ENCODE peak calls at places on chromosomes 3 and 15, in six cellular contexts. K is type B pancreatic cell, L is amniotic stem cell, A is A172, U is mesothelial cell of epicardium, F is HT-29. B is an unnamed sample.

GRCh38 chr3:134667956-134668355 is 17.1 kb upstream of the KY start:
- DNase-seq in K (no peak), L (no peak), A (no peak), U (no peak), F (no peak), B (no peak)

GRCh38 chr3:190562866-190563525 is 49.1 kb downstream of the IL1RAP start:
- DNase-seq in K (no peak), L (no peak), A (peak), U (no peak), F (no peak), B (no peak)

GRCh38 chr3:124785966-124786365 is 55.7 kb downstream of the UMPS start:
- DNase-seq in K (no peak), L (no peak), A (no peak), U (no peak), F (no peak), B (no peak)

GRCh38 chr15:85318048-85318731 is 62.2 kb upstream of the AKAP13 start:
- DNase-seq in K (no peak), L (no peak), A (peak), U (no peak), F (peak), B (no peak)

GRCh38 chr15:29568840-29569532 is 253.3 kb downstream of the TJP1 start:
- DNase-seq in K (no peak), L (no peak), A (peak), U (no peak), F (peak), B (peak)

GRCh38 chr3:128082545-128082944 is 30.3 kb downstream of the SEC61A1 start:
- DNase-seq in K (no peak), L (no peak), A (no peak), U (no peak), F (no peak), B (no peak)

GRCh38 chr15:81163961-81164800 is 30.1 kb downstream of the CFAP161 start:
- DNase-seq in K (no peak), L (peak), A (peak), U (no peak), F (no peak), B (no peak)

GRCh38 chr3:102089904-102090492 is 240.7 kb downstream of the NFKBIZ start:
- DNase-seq in K (no peak), L (no peak), A (peak), U (no peak), F (no peak), B (peak)

GRCh38 chr3:103684956-103685355 is 1250.1 kb downstream of the ZPLD1 start:
- DNase-seq in K (no peak), L (no peak), A (no peak), U (no peak), F (no peak), B (no peak)

GRCh38 chr15:73650387-73651126 is 17.4 kb upstream of the NPTN start:
- DNase-seq in K (no peak), L (peak), A (peak), U (no peak), F (no peak), B (no peak)

GRCh38 chr3:119653871-119654270 is 6.5 kb downstream of the POPDC2 start:
- DNase-seq in K (no peak), L (no peak), A (no peak), U (no peak), F (no peak), B (no peak)

GRCh38 chr3:143313598-143314188 is 194.1 kb downstream of the CHST2 start:
- DNase-seq in K (no peak), L (no peak), A (no peak), U (no peak), F (no peak), B (no peak)

GRCh38 chr15:40787344-40787841 is 17.6 kb downstream of the C15orf62 start:
- DNase-seq in K (no peak), L (no peak), A (peak), U (no peak), F (peak), B (no peak)

GRCh38 chr3:882526-882925 is 210.3 kb upstream of the CNTN6 start:
- DNase-seq in K (no peak), L (no peak), A (no peak), U (no peak), F (no peak), B (no peak)

GRCh38 chr15:94747510-94747909 is 516.1 kb downstream of the MCTP2 start:
- DNase-seq in K (no peak), L (no peak), A (no peak), U (no peak), F (no peak), B (no peak)

GRCh38 chr15:60928987-60929386 is 300.1 kb downstream of the RORA start:
- DNase-seq in K (no peak), L (no peak), A (no peak), U (no peak), F (no peak), B (no peak)

GRCh38 chr15:50813865-50814264 is 48.4 kb upstream of the SPPL2A start:
- DNase-seq in K (no peak), L (no peak), A (no peak), U (no peak), F (no peak), B (no peak)